ENCODE peak calls at places on chromosome 14, in seven cellular contexts. One of them, this sample, is unnamed.

GRCh38 chr14:104868060-104868740 is 3.1 kb downstream of the CEP170B start:
- DNase-seq in GOT3: no peak
- DNase-seq in memory B cell: no peak
- DNase-seq in stimulated activated CD4-positive, alpha-beta T cell treated with anti-CD3 and anti-CD28 coated beads, Interleukin-12 subunit alpha, Interleukin-12 subunit beta, amount 100 ng/mL, for 4 hours: no peak
- DNase-seq in HEK293T: no peak
- DNase-seq in dorsolateral prefrontal cortex: no peak
- DNase-seq in tibial artery: no peak
- DNase-seq in this sample: no peak

GRCh38 chr14:76923422-76924362 is 97.5 kb downstream of the LRRC74A start:
- DNase-seq in GOT3: no peak
- DNase-seq in memory B cell: no peak
- DNase-seq in stimulated activated CD4-positive, alpha-beta T cell treated with anti-CD3 and anti-CD28 coated beads, Interleukin-12 subunit alpha, Interleukin-12 subunit beta, amount 100 ng/mL, for 4 hours: no peak
- DNase-seq in HEK293T: no peak
- DNase-seq in dorsolateral prefrontal cortex: no peak
- DNase-seq in tibial artery: no peak
- DNase-seq in this sample: no peak

GRCh38 chr14:59098377-59098776 is 90.1 kb upstream of the DAAM1 start:
- DNase-seq in GOT3: no peak
- DNase-seq in memory B cell: no peak
- DNase-seq in stimulated activated CD4-positive, alpha-beta T cell treated with anti-CD3 and anti-CD28 coated beads, Interleukin-12 subunit alpha, Interleukin-12 subunit beta, amount 100 ng/mL, for 4 hours: no peak
- DNase-seq in HEK293T: no peak
- DNase-seq in dorsolateral prefrontal cortex: no peak
- DNase-seq in tibial artery: no peak
- DNase-seq in this sample: no peak

GRCh38 chr14:35789651-35790050 is 19.4 kb downstream of the RALGAPA1 start:
- DNase-seq in GOT3: no peak
- DNase-seq in memory B cell: no peak
- DNase-seq in stimulated activated CD4-positive, alpha-beta T cell treated with anti-CD3 and anti-CD28 coated beads, Interleukin-12 subunit alpha, Interleukin-12 subunit beta, amount 100 ng/mL, for 4 hours: no peak
- DNase-seq in HEK293T: no peak
- DNase-seq in dorsolateral prefrontal cortex: no peak
- DNase-seq in tibial artery: no peak
- DNase-seq in this sample: no peak

GRCh38 chr14:73422515-73422914 is 35.8 kb downstream of the NUMB start:
- DNase-seq in GOT3: no peak
- DNase-seq in memory B cell: no peak
- DNase-seq in stimulated activated CD4-positive, alpha-beta T cell treated with anti-CD3 and anti-CD28 coated beads, Interleukin-12 subunit alpha, Interleukin-12 subunit beta, amount 100 ng/mL, for 4 hours: no peak
- DNase-seq in HEK293T: no peak
- DNase-seq in dorsolateral prefrontal cortex: no peak
- DNase-seq in tibial artery: no peak
- DNase-seq in this sample: no peak

GRCh38 chr14:60867503-60868172 is 113.2 kb downstream of the TRMT5 start:
- DNase-seq in GOT3: no peak
- DNase-seq in memory B cell: no peak
- DNase-seq in stimulated activated CD4-positive, alpha-beta T cell treated with anti-CD3 and anti-CD28 coated beads, Interleukin-12 subunit alpha, Interleukin-12 subunit beta, amount 100 ng/mL, for 4 hours: no peak
- DNase-seq in HEK293T: no peak
- DNase-seq in dorsolateral prefrontal cortex: no peak
- DNase-seq in tibial artery: no peak
- DNase-seq in this sample: no peak

GRCh38 chr14:75188520-75189267 is 12.3 kb upstream of the TMED10 start:
- DNase-seq in GOT3: no peak
- DNase-seq in memory B cell: peak; percentile 73
- DNase-seq in stimulated activated CD4-positive, alpha-beta T cell treated with anti-CD3 and anti-CD28 coated beads, Interleukin-12 subunit alpha, Interleukin-12 subunit beta, amount 100 ng/mL, for 4 hours: no peak
- DNase-seq in HEK293T: no peak
- DNase-seq in dorsolateral prefrontal cortex: no peak
- DNase-seq in tibial artery: no peak
- DNase-seq in this sample: no peak

GRCh38 chr14:76963366-76963765 is 65.1 kb downstream of the IRF2BPL start:
- DNase-seq in GOT3: no peak
- DNase-seq in memory B cell: no peak
- DNase-seq in stimulated activated CD4-positive, alpha-beta T cell treated with anti-CD3 and anti-CD28 coated beads, Interleukin-12 subunit alpha, Interleukin-12 subunit beta, amount 100 ng/mL, for 4 hours: no peak
- DNase-seq in HEK293T: no peak
- DNase-seq in dorsolateral prefrontal cortex: no peak
- DNase-seq in tibial artery: no peak
- DNase-seq in this sample: no peak

GRCh38 chr14:29868000-29868399 is 59.6 kb downstream of the PRKD1 start:
- DNase-seq in GOT3: no peak
- DNase-seq in memory B cell: no peak
- DNase-seq in stimulated activated CD4-positive, alpha-beta T cell treated with anti-CD3 and anti-CD28 coated beads, Interleukin-12 subunit alpha, Interleukin-12 subunit beta, amount 100 ng/mL, for 4 hours: no peak
- DNase-seq in HEK293T: no peak
- DNase-seq in dorsolateral prefrontal cortex: no peak
- DNase-seq in tibial artery: no peak
- DNase-seq in this sample: no peak

GRCh38 chr14:66508846-66509621 is 1.1 kb downstream of the GPHN start:
- DNase-seq in GOT3: peak; percentile 0
- DNase-seq in memory B cell: peak; percentile 32
- DNase-seq in stimulated activated CD4-positive, alpha-beta T cell treated with anti-CD3 and anti-CD28 coated beads, Interleukin-12 subunit alpha, Interleukin-12 subunit beta, amount 100 ng/mL, for 4 hours: peak; percentile 43
- DNase-seq in HEK293T: peak; percentile 31
- DNase-seq in dorsolateral prefrontal cortex: peak; percentile 33
- DNase-seq in tibial artery: peak; percentile 72
- DNase-seq in this sample: peak; percentile 39

GRCh38 chr14:102823546-102823945 is 46.3 kb downstream of the TRAF3 start:
- DNase-seq in GOT3: no peak
- DNase-seq in memory B cell: no peak
- DNase-seq in stimulated activated CD4-positive, alpha-beta T cell treated with anti-CD3 and anti-CD28 coated beads, Interleukin-12 subunit alpha, Interleukin-12 subunit beta, amount 100 ng/mL, for 4 hours: no peak
- DNase-seq in HEK293T: no peak
- DNase-seq in dorsolateral prefrontal cortex: no peak
- DNase-seq in tibial artery: no peak
- DNase-seq in this sample: no peak

GRCh38 chr14:49975286-49975685 is 82.4 kb downstream of the ARF6 start:
- DNase-seq in GOT3: no peak
- DNase-seq in memory B cell: no peak
- DNase-seq in stimulated activated CD4-positive, alpha-beta T cell treated with anti-CD3 and anti-CD28 coated beads, Interleukin-12 subunit alpha, Interleukin-12 subunit beta, amount 100 ng/mL, for 4 hours: no peak
- DNase-seq in HEK293T: no peak
- DNase-seq in dorsolateral prefrontal cortex: no peak
- DNase-seq in tibial artery: no peak
- DNase-seq in this sample: no peak

GRCh38 chr14:61520546-61520945 is 174.8 kb upstream of the HIF1A start:
- DNase-seq in GOT3: no peak
- DNase-seq in memory B cell: no peak
- DNase-seq in stimulated activated CD4-positive, alpha-beta T cell treated with anti-CD3 and anti-CD28 coated beads, Interleukin-12 subunit alpha, Interleukin-12 subunit beta, amount 100 ng/mL, for 4 hours: no peak
- DNase-seq in HEK293T: no peak
- DNase-seq in dorsolateral prefrontal cortex: no peak
- DNase-seq in tibial artery: no peak
- DNase-seq in this sample: no peak

GRCh38 chr14:100410056-100410565 is 87.0 kb downstream of the SLC25A47 start:
- DNase-seq in GOT3: no peak
- DNase-seq in memory B cell: no peak
- DNase-seq in stimulated activated CD4-positive, alpha-beta T cell treated with anti-CD3 and anti-CD28 coated beads, Interleukin-12 subunit alpha, Interleukin-12 subunit beta, amount 100 ng/mL, for 4 hours: no peak
- DNase-seq in HEK293T: no peak
- DNase-seq in dorsolateral prefrontal cortex: no peak
- DNase-seq in tibial artery: no peak
- DNase-seq in this sample: no peak

GRCh38 chr14:68768316-68768715 is 24.6 kb downstream of the ZFP36L1 start:
- DNase-seq in GOT3: no peak
- DNase-seq in memory B cell: no peak
- DNase-seq in stimulated activated CD4-positive, alpha-beta T cell treated with anti-CD3 and anti-CD28 coated beads, Interleukin-12 subunit alpha, Interleukin-12 subunit beta, amount 100 ng/mL, for 4 hours: no peak
- DNase-seq in HEK293T: no peak
- DNase-seq in dorsolateral prefrontal cortex: no peak
- DNase-seq in tibial artery: peak; percentile 52
- DNase-seq in this sample: no peak

GRCh38 chr14:103517626-103518415 is 4.8 kb downstream of the CKB start:
- DNase-seq in GOT3: no peak
- DNase-seq in memory B cell: no peak
- DNase-seq in stimulated activated CD4-positive, alpha-beta T cell treated with anti-CD3 and anti-CD28 coated beads, Interleukin-12 subunit alpha, Interleukin-12 subunit beta, amount 100 ng/mL, for 4 hours: no peak
- DNase-seq in HEK293T: no peak
- DNase-seq in dorsolateral prefrontal cortex: no peak
- DNase-seq in tibial artery: no peak
- DNase-seq in this sample: no peak

GRCh38 chr14:85296466-85297210 is 233.3 kb upstream of the FLRT2 start:
- DNase-seq in GOT3: no peak
- DNase-seq in memory B cell: no peak
- DNase-seq in stimulated activated CD4-positive, alpha-beta T cell treated with anti-CD3 and anti-CD28 coated beads, Interleukin-12 subunit alpha, Interleukin-12 subunit beta, amount 100 ng/mL, for 4 hours: no peak
- DNase-seq in HEK293T: no peak
- DNase-seq in dorsolateral prefrontal cortex: no peak
- DNase-seq in tibial artery: no peak
- DNase-seq in this sample: no peak

GRCh38 chr14:65637780-65638179 is 225.2 kb downstream of the FUT8 start:
- DNase-seq in GOT3: no peak
- DNase-seq in memory B cell: no peak
- DNase-seq in stimulated activated CD4-positive, alpha-beta T cell treated with anti-CD3 and anti-CD28 coated beads, Interleukin-12 subunit alpha, Interleukin-12 subunit beta, amount 100 ng/mL, for 4 hours: peak; percentile 2
- DNase-seq in HEK293T: no peak
- DNase-seq in dorsolateral prefrontal cortex: no peak
- DNase-seq in tibial artery: no peak
- DNase-seq in this sample: no peak

GRCh38 chr14:30786701-30787100 is 87.7 kb upstream of the COCH start:
- DNase-seq in GOT3: no peak
- DNase-seq in memory B cell: no peak
- DNase-seq in stimulated activated CD4-positive, alpha-beta T cell treated with anti-CD3 and anti-CD28 coated beads, Interleukin-12 subunit alpha, Interleukin-12 subunit beta, amount 100 ng/mL, for 4 hours: no peak
- DNase-seq in HEK293T: no peak
- DNase-seq in dorsolateral prefrontal cortex: no peak
- DNase-seq in tibial artery: no peak
- DNase-seq in this sample: no peak

GRCh38 chr14:58730793-58731464 is 93.2 kb downstream of the DACT1 start:
- DNase-seq in GOT3: no peak
- DNase-seq in memory B cell: no peak
- DNase-seq in stimulated activated CD4-positive, alpha-beta T cell treated with anti-CD3 and anti-CD28 coated beads, Interleukin-12 subunit alpha, Interleukin-12 subunit beta, amount 100 ng/mL, for 4 hours: no peak
- DNase-seq in HEK293T: no peak
- DNase-seq in dorsolateral prefrontal cortex: no peak
- DNase-seq in tibial artery: no peak
- DNase-seq in this sample: no peak

GRCh38 chr14:79408696-79409095 is 802.6 kb downstream of the DIO2 start:
- DNase-seq in GOT3: no peak
- DNase-seq in memory B cell: no peak
- DNase-seq in stimulated activated CD4-positive, alpha-beta T cell treated with anti-CD3 and anti-CD28 coated beads, Interleukin-12 subunit alpha, Interleukin-12 subunit beta, amount 100 ng/mL, for 4 hours: no peak
- DNase-seq in HEK293T: no peak
- DNase-seq in dorsolateral prefrontal cortex: no peak
- DNase-seq in tibial artery: no peak
- DNase-seq in this sample: no peak

GRCh38 chr14:83632375-83632774 is 1897.6 kb upstream of the FLRT2 start:
- DNase-seq in GOT3: no peak
- DNase-seq in memory B cell: no peak
- DNase-seq in stimulated activated CD4-positive, alpha-beta T cell treated with anti-CD3 and anti-CD28 coated beads, Interleukin-12 subunit alpha, Interleukin-12 subunit beta, amount 100 ng/mL, for 4 hours: no peak
- DNase-seq in HEK293T: no peak
- DNase-seq in dorsolateral prefrontal cortex: no peak
- DNase-seq in tibial artery: no peak
- DNase-seq in this sample: peak; percentile 9

GRCh38 chr14:22770481-22771187 is 4.1 kb downstream of the OXA1L start:
- DNase-seq in GOT3: no peak
- DNase-seq in memory B cell: no peak
- DNase-seq in stimulated activated CD4-positive, alpha-beta T cell treated with anti-CD3 and anti-CD28 coated beads, Interleukin-12 subunit alpha, Interleukin-12 subunit beta, amount 100 ng/mL, for 4 hours: no peak
- DNase-seq in HEK293T: no peak
- DNase-seq in dorsolateral prefrontal cortex: no peak
- DNase-seq in tibial artery: no peak
- DNase-seq in this sample: no peak

GRCh38 chr14:102323102-102323501 is 3.6 kb downstream of the ZNF839 start:
- DNase-seq in GOT3: no peak
- DNase-seq in memory B cell: no peak
- DNase-seq in stimulated activated CD4-positive, alpha-beta T cell treated with anti-CD3 and anti-CD28 coated beads, Interleukin-12 subunit alpha, Interleukin-12 subunit beta, amount 100 ng/mL, for 4 hours: no peak
- DNase-seq in HEK293T: no peak
- DNase-seq in dorsolateral prefrontal cortex: peak; percentile 82
- DNase-seq in tibial artery: peak; percentile 88
- DNase-seq in this sample: peak; percentile 40

GRCh38 chr14:30445394-30445793 is 113.6 kb upstream of the G2E3 start:
- DNase-seq in GOT3: no peak
- DNase-seq in memory B cell: no peak
- DNase-seq in stimulated activated CD4-positive, alpha-beta T cell treated with anti-CD3 and anti-CD28 coated beads, Interleukin-12 subunit alpha, Interleukin-12 subunit beta, amount 100 ng/mL, for 4 hours: no peak
- DNase-seq in HEK293T: no peak
- DNase-seq in dorsolateral prefrontal cortex: no peak
- DNase-seq in tibial artery: no peak
- DNase-seq in this sample: no peak

GRCh38 chr14:92653162-92653651 is 95.2 kb downstream of the LGMN start:
- DNase-seq in GOT3: no peak
- DNase-seq in memory B cell: no peak
- DNase-seq in stimulated activated CD4-positive, alpha-beta T cell treated with anti-CD3 and anti-CD28 coated beads, Interleukin-12 subunit alpha, Interleukin-12 subunit beta, amount 100 ng/mL, for 4 hours: no peak
- DNase-seq in HEK293T: no peak
- DNase-seq in dorsolateral prefrontal cortex: no peak
- DNase-seq in tibial artery: no peak
- DNase-seq in this sample: no peak

GRCh38 chr14:54364555-54365415 is 32.0 kb upstream of the CDKN3 start:
- DNase-seq in GOT3: no peak
- DNase-seq in memory B cell: no peak
- DNase-seq in stimulated activated CD4-positive, alpha-beta T cell treated with anti-CD3 and anti-CD28 coated beads, Interleukin-12 subunit alpha, Interleukin-12 subunit beta, amount 100 ng/mL, for 4 hours: no peak
- DNase-seq in HEK293T: no peak
- DNase-seq in dorsolateral prefrontal cortex: no peak
- DNase-seq in tibial artery: peak; percentile 72
- DNase-seq in this sample: no peak

GRCh38 chr14:23494223-23494622 is 24.7 kb downstream of the NGDN start:
- DNase-seq in GOT3: no peak
- DNase-seq in memory B cell: no peak
- DNase-seq in stimulated activated CD4-positive, alpha-beta T cell treated with anti-CD3 and anti-CD28 coated beads, Interleukin-12 subunit alpha, Interleukin-12 subunit beta, amount 100 ng/mL, for 4 hours: no peak
- DNase-seq in HEK293T: no peak
- DNase-seq in dorsolateral prefrontal cortex: no peak
- DNase-seq in tibial artery: no peak
- DNase-seq in this sample: no peak

GRCh38 chr14:48373993-48374392 is 698.6 kb upstream of the MDGA2 start:
- DNase-seq in GOT3: no peak
- DNase-seq in memory B cell: no peak
- DNase-seq in stimulated activated CD4-positive, alpha-beta T cell treated with anti-CD3 and anti-CD28 coated beads, Interleukin-12 subunit alpha, Interleukin-12 subunit beta, amount 100 ng/mL, for 4 hours: no peak
- DNase-seq in HEK293T: no peak
- DNase-seq in dorsolateral prefrontal cortex: no peak
- DNase-seq in tibial artery: no peak
- DNase-seq in this sample: no peak

This sample was measured in NCI-H345.